ENCODE peak calls at places on chromosome 5, in four cellular contexts. L, E, W and Z are unnamed samples.

GRCh38 chr5:120615967-120616645 is 152.0 kb downstream of the PRR16 start:
- DNase-seq in L (peak), E (no peak), W (no peak), Z (peak)

GRCh38 chr5:16550316-16550952 is 66.4 kb downstream of the RETREG1 start:
- DNase-seq in L (peak), E (peak), W (peak), Z (peak)

GRCh38 chr5:171646338-171647042 is 139.1 kb upstream of the SMIM23 start:
- DNase-seq in L (no peak), E (no peak), W (no peak), Z (no peak)

GRCh38 chr5:55601209-55601618 is 66.5 kb upstream of the PLPP1 start:
- DNase-seq in L (peak), E (peak), W (no peak), Z (peak)

GRCh38 chr5:179323026-179323571 is 22.2 kb downstream of the ADAMTS2 start:
- DNase-seq in L (no peak), E (no peak), W (no peak), Z (no peak)

GRCh38 chr5:1471997-1472963 is 27.0 kb upstream of the SLC6A3 start:
- DNase-seq in L (no peak), E (no peak), W (no peak), Z (no peak)

GRCh38 chr5:179805529-179806249 is 977 bp downstream of the MGAT4B start:
- DNase-seq in L (no peak), E (no peak), W (peak), Z (no peak)

GRCh38 chr5:67026278-67026677 is 170.3 kb downstream of the CD180 start:
- DNase-seq in L (no peak), E (no peak), W (no peak), Z (no peak)

GRCh38 chr5:16600397-16600796 is 16.4 kb downstream of the RETREG1 start:
- DNase-seq in L (no peak), E (no peak), W (no peak), Z (no peak)

GRCh38 chr5:177195307-177195952 is 61.9 kb downstream of the NSD1 start:
- DNase-seq in L (peak), E (no peak), W (no peak), Z (peak)

DNA sequence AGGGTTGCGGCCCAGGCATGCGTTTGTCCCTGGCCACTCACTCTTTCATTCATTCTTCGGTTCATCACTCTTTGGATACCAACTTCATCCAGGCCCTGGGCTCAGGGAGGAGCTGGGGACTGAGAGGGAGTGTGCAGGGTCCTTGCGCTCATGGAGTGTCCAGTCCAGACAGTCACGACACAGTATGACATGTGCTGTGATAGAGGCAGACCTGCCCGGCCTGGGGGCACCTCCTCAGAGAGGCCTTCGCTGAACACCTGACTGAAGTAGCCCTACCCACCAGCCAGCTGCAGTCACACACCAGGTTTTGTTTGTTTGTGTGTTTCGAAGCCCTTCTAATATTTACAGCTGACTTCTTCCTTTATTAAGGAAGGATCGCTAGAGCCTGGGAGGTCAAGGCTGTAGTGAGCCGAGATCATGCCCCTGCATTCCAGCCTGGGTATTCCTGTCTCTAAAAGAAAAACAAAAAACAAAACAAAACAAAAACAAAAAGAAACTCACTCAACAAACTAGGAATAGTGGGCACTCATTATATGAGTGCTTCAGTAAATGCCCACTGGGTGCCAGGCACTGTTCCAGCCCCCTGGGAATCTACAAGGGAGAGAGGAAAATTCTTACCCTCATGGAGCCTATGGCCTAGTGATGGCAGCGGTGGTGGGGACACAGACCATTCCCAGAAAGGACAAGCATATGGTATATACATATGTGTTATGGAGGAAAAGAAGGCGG is 6.3 kb upstream of the PSD2 start:
- DNase-seq in L (no peak), E (no peak), W (no peak), Z (no peak)
- H2BK15ac ChIP-seq in L (no peak), E (no peak), W (no peak), Z (no peak)

GRCh38 chr5:112976432-112977309 is at the start of gene DCP2:
- DNase-seq in L (peak), E (peak), W (peak), Z (peak)

GRCh38 chr5:112973904-112974303 is 2.7 kb upstream of the DCP2 start:
- DNase-seq in L (no peak), E (no peak), W (no peak), Z (peak)

GRCh38 chr5:112973036-112973435 is 3.6 kb upstream of the DCP2 start:
- DNase-seq in L (no peak), E (no peak), W (no peak), Z (no peak)

GRCh38 chr5:112975721-112976431 is 722 bp upstream of the DCP2 start:
- DNase-seq in L (no peak), E (no peak), W (no peak), Z (no peak)

DNA sequence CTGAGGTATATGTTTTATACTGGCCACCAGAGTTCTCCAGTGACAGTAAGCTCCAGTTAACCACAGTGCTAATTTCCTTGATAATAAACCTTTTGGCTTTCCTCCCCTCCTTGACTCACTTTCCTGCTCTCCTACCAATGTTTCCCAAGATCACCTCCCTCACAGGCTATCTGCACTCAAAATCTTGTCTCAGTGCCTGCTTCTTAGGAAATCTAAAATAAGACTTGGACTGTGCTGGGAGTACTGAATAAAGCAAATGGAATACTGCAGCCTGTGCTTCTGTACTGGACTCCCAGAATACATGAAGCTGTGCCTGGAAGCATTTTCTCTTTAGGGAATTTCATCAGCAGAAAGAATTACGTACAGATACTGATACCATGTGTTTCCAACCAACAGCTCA is 1.7 kb upstream of the DCP2 start:
- DNase-seq in L (no peak), E (no peak), W (no peak), Z (no peak)
- H4K5ac ChIP-seq in L (no peak), E (no peak), W (no peak), Z (no peak)

GRCh38 chr5:141852448-141852847 is 25.8 kb downstream of the PCDH1 start:
- DNase-seq in L (no peak), E (no peak), W (no peak), Z (no peak)
- H3K56ac ChIP-seq in L (no peak), E (no peak), W (no peak), Z (no peak)

DNA sequence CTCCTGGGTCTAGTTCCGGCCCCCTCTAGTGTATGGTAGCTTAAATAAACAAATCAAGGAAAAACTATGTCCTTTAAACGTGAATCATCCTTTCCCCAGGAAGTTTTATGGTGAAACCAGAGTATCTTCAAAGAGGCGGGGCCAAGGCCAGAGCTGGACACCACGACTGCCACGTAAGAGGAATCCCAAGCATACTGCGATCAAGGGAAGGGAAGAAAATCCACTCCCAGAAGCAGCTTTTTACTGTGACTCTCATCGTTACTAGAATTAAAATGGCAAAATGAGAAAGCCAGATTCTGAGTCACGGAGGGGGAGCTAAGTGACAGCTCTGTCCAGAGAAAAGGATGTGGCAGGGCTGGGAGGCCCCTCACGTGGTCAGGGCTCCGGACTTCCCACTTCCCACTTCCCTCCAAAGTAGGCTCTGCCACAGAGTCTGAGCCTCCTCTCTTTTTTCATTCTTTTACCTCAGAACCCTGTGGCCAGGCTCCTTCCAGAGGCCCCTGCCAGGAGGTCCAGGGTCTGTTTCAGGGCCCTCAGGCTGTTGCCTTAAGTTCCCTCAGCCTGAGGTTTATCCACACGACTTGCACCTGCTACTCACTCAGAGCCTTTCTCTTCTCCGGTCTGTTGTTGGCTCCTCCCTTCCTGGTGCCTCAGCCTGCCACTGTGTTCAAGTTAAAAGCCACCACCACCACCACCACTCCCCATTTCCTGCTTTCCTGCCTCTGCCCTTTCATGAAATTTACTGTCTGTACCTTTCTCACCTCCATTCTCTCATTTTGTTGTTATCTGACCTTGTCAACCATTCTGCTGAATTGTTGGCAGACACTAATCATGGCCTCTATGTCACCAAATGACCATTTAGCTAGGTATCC is 1.4 kb upstream of the GLRX start:
- DNase-seq in L (peak), E (no peak), W (peak), Z (peak)
- H2BK15ac ChIP-seq in L (peak), E (no peak), W (no peak), Z (peak)

GRCh38 chr5:168334161-168335094 is 43.0 kb downstream of the WWC1 start:
- DNase-seq in L (peak), E (peak), W (peak), Z (peak)
- H4K5ac ChIP-seq in L (no peak), E (no peak), W (no peak), Z (no peak)

GRCh38 chr5:36570268-36570667 is 36.1 kb upstream of the SLC1A3 start:
- DNase-seq in L (peak), E (no peak), W (no peak), Z (no peak)
- H3K56ac ChIP-seq in L (no peak), E (no peak), W (no peak), Z (no peak)

DNA sequence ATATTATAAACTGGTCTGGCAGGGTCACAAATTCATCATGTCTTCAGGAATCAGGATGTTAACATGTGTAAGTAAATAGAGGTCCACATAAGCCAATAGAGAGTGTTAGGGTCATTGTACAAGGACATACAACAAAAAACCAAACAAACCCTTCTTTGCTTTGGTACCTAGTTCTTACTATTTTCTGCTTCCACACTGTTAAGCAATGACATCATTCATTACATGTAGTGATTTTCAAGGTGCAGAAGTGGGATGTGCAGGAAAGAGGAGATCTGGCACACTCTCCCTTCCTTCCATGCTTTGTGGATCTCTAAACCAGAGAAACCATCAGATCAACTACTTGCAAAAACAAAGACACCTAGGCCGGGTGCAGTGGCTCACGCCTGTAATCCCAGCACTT is 184.1 kb downstream of the RAPGEF6 start:
- DNase-seq in L (no peak), E (no peak), W (no peak), Z (no peak)
- H2BK15ac ChIP-seq in L (no peak), E (no peak), W (no peak), Z (no peak)

DNA sequence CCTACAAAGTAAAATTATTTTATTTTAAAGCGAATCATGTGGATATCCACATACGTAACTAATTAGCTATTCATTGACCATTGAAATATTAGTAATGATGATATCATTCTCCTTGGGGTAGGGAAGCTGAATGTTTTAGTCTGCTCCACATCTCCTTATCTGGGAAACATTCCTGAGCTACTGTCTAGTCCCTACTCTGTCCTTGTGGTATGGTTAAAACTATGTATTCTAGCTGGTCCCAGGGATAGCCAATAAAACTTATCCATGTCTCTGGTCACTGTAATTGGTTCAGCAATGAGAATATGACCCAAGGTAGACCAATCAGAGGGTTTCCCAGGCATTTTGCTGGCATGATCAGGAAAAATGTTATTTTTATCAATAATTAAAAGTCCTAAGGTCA is 76.0 kb upstream of the DAP start:
- DNase-seq in L (peak), E (no peak), W (no peak), Z (no peak)
- H4K5ac ChIP-seq in L (no peak), E (no peak), W (no peak), Z (no peak)

GRCh38 chr5:71762826-71763225 is 43.8 kb downstream of the CARTPT start:
- DNase-seq in L (no peak), E (no peak), W (no peak), Z (no peak)
- H3K56ac ChIP-seq in L (no peak), E (no peak), W (no peak), Z (no peak)